ENCODE peak calls at places on chromosomes 12 and 14, in five cellular contexts. J is COLO829, N is body of pancreas, K is T-helper 17 cell, Z is endothelial cell. P is an unnamed sample.
A peak's percentile ranks its signal among the peaks of the same experiment; 100 is the strongest.

GRCh38 chr12:113359133-113359938 is 949 bp downstream of the PLBD2 start:
- DNase-seq in J (no peak), N (peak; percentile 30), K (no peak), Z (no peak), P (no peak)

GRCh38 chr12:26116829-26117228 is 8.0 kb downstream of the BHLHE41 start:
- DNase-seq in N (no peak), J (no peak), K (no peak), Z (no peak), P (no peak)

GRCh38 chr12:109673379-109673778 is 40.2 kb upstream of the FAM222A start:
- DNase-seq in K (no peak), N (no peak), J (no peak), Z (no peak), P (no peak)

GRCh38 chr14:26448181-26448855 is 149.5 kb downstream of the NOVA1 start:
- DNase-seq in N (no peak), K (no peak), J (no peak), Z (no peak), P (no peak)

GRCh38 chr14:91963465-91963864 is 16.0 kb upstream of the FBLN5 start:
- DNase-seq in Z (no peak), K (no peak), N (no peak), J (no peak), P (no peak)

GRCh38 chr12:75553865-75554555 is 42.6 kb upstream of the KRR1 start:
- DNase-seq in Z (no peak), J (no peak), K (no peak), N (no peak), P (no peak)

GRCh38 chr12:104680070-104680469 is 223.3 kb downstream of the CHST11 start:
- DNase-seq in J (no peak), N (no peak), K (no peak), Z (no peak), P (no peak)

GRCh38 chr12:90938451-90938850 is 16.5 kb downstream of the CCER1 start:
- DNase-seq in Z (no peak), J (no peak), N (no peak), K (no peak), P (no peak)

GRCh38 chr12:58346032-58346632 is 404.8 kb downstream of the ATP23 start:
- DNase-seq in Z (no peak), K (no peak), J (peak; percentile 49), N (no peak), P (no peak)

GRCh38 chr12:63918788-63919300 is 74.3 kb downstream of the SRGAP1 start:
- DNase-seq in K (no peak), N (no peak), J (no peak), Z (no peak), P (no peak)

GRCh38 chr14:78182722-78183121 is 12.5 kb downstream of the NRXN3 start:
- DNase-seq in N (no peak), Z (no peak), J (no peak), K (no peak), P (no peak)

GRCh38 chr12:58894040-58894439 is 26.3 kb downstream of the LRIG3 start:
- DNase-seq in N (no peak), Z (no peak), J (peak; percentile 39), K (no peak), P (no peak)

GRCh38 chr12:81800298-81801148 is 41.4 kb upstream of the PPFIA2 start:
- DNase-seq in Z (no peak), N (no peak), K (no peak), J (no peak), P (no peak)

GRCh38 chr12:68267892-68268396 is 14.5 kb upstream of the IL22 start:
- DNase-seq in J (no peak), K (no peak), Z (no peak), N (no peak), P (no peak)